ENCODE peak calls at places on chromosomes 16 and 17, in five cellular contexts. A is HFF-Myc; G is osteocyte; W is CD8-positive, alpha-beta T cell; M is B cell. V is an unnamed sample.

GRCh38 chr16:17177242-17177967 is 293.4 kb downstream of the XYLT1 start:
- DNase-seq in A (no peak), G (no peak), W (no peak), M (no peak), V (no peak)

GRCh38 chr17:4482338-4483011 is 16.2 kb upstream of the SPNS2 start:
- DNase-seq in A (no peak), G (no peak), W (no peak), M (no peak), V (no peak)

GRCh38 chr17:82092995-82093751 is 4.9 kb downstream of the FASN start:
- DNase-seq in A (no peak), G (no peak), W (no peak), M (no peak), V (no peak)

GRCh38 chr17:80960037-80960796 is 31.4 kb upstream of the CHMP6 start:
- DNase-seq in A (no peak), G (no peak), W (no peak), M (no peak), V (no peak)

GRCh38 chr16:89198417-89199240 is 1.7 kb downstream of the SLC22A31 start:
- DNase-seq in A (no peak), G (no peak), W (no peak), M (peak), V (no peak)

GRCh38 chr17:31225831-31226230 is 71.2 kb downstream of the OMG start:
- DNase-seq in A (no peak), G (no peak), W (no peak), M (no peak), V (no peak)

GRCh38 chr17:75404223-75404738 is 1.2 kb downstream of the GRB2 start:
- DNase-seq in A (peak), G (no peak), W (peak), M (peak), V (peak)

GRCh38 chr17:43860077-43860725 is 13.2 kb downstream of the CD300LG start:
- DNase-seq in A (no peak), G (no peak), W (no peak), M (no peak), V (no peak)

GRCh38 chr16:17389392-17389791 is 81.4 kb downstream of the XYLT1 start:
- DNase-seq in A (no peak), G (no peak), W (no peak), M (no peak), V (no peak)

GRCh38 chr16:56277040-56277439 is 85.8 kb downstream of the GNAO1 start:
- DNase-seq in A (no peak), G (no peak), W (no peak), M (no peak), V (no peak)

GRCh38 chr16:54287758-54288591 is 1.4 kb upstream of the IRX3 start:
- DNase-seq in A (no peak), G (no peak), W (no peak), M (no peak), V (no peak)

GRCh38 chr17:9004132-9004960 is 17.0 kb upstream of the NTN1 start:
- DNase-seq in A (no peak), G (no peak), W (no peak), M (peak), V (no peak)

GRCh38 chr17:9001539-9001938 is 19.8 kb upstream of the NTN1 start:
- DNase-seq in A (no peak), G (no peak), W (no peak), M (no peak), V (no peak)

GRCh38 chr17:9002236-9002609 is 19.1 kb upstream of the NTN1 start:
- DNase-seq in A (no peak), G (peak), W (no peak), M (peak), V (no peak)

GRCh38 chr17:9003355-9004131 is 17.8 kb upstream of the NTN1 start:
- DNase-seq in A (no peak), G (no peak), W (no peak), M (peak), V (no peak)

GRCh38 chr17:9002610-9003354 is 18.5 kb upstream of the NTN1 start:
- DNase-seq in A (no peak), G (no peak), W (no peak), M (peak), V (no peak)
- TF ChIP-seq CTCF in A (no peak), G (peak), W (no peak), M (no peak), V (no peak)

DNA sequence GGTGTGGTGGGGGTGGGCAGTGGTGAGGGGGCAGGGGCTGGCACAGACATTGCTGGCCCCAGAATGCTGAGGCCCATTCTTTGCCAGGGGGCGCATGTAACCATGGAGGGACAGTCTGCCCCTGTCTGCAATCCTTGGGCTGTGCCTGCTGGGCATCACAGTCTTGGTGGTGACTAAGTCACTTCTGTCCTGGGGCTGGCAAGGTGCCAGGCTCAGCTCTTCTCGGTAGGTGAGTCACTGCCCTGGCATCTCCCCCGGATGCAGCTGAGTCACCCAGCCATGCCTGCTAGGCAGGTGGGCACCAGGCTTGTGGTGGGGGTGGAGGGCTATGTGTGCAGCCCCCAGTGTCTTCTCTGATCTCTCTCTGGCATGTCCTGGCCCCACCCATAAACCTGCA is 5.6 kb downstream of the RARA start:
- DNase-seq in A (peak), G (peak), W (peak), M (no peak), V (peak)
- TF ChIP-seq CTCF in A (no peak), G (no peak), W (no peak), M (no peak), V (no peak)

DNA sequence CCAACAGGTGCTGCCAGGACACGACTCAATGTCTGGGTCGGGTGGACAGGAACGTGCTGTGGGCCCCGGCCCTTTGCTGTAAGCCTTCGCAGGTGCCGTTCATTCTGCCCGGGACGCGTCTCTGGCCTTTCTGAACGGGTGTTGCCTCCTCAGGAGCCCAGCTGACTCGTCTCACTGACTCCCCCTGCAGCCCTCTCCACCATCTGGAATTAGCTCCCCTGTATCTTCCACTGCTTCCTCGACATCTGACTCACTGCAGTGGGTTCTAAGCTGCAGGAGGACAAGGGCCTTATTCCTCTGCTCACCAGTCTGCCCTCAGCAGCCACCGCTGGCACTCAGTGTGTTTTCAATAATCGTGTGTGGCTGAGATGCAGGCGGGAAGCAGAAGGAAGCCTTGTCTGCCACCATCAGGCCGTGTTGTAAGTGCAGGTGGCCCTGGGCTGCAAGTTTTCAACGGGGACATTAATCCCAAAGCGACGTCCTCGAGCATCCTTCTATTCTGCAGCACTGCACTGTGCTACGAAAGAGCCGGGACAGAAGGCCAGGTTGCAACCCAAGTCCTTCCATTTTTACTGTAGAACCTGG is 256.2 kb downstream of the FOXL1 start:
- DNase-seq in A (peak), G (no peak), W (no peak), M (no peak), V (no peak)
- TF ChIP-seq CTCF in A (peak), G (peak), W (no peak), M (no peak), V (no peak)

GRCh38 chr17:69058165-69058564 is 2.6 kb downstream of the ABCA9 start:
- DNase-seq in A (no peak), G (no peak), W (no peak), M (no peak), V (no peak)
- TF ChIP-seq CTCF in A (no peak), G (no peak), W (no peak), M (no peak), V (no peak)

GRCh38 chr17:697682-698081 is 17.0 kb downstream of the VPS53 start:
- DNase-seq in A (no peak), G (no peak), W (no peak), M (no peak), V (no peak)
- TF ChIP-seq CTCF in A (no peak), G (no peak), W (no peak), M (no peak), V (no peak)